ENCODE peak calls at places on chromosomes 2 and 18, in eight cellular contexts. O is HepG2, Z is fibroblast of the aortic adventitia, N is SJSA1, Q is smooth muscle cell of the brain vasculature, M is A172, E is colonic mucosa, T is cardiac muscle cell. C is an unnamed sample.

GRCh38 chr2:223601932-223602676 is at the start of gene SCG2:
- DNase-seq in Z (peak), E (peak), O (peak), Q (peak), T (peak), M (peak), N (peak), C (peak)

GRCh38 chr18:63198098-63198760 is 121.3 kb downstream of the BCL2 start:
- DNase-seq in Q (no peak), O (no peak), E (no peak), N (no peak), T (no peak), M (no peak), Z (no peak), C (no peak)

GRCh38 chr2:59932341-59932740 is 621.1 kb downstream of the BCL11A start:
- DNase-seq in T (no peak), M (no peak), O (no peak), E (no peak), Z (no peak), N (no peak), Q (no peak), C (peak)

GRCh38 chr2:69253893-69254292 is 133.1 kb downstream of the GFPT1 start:
- DNase-seq in E (no peak), Z (peak), N (peak), O (no peak), M (peak), T (no peak), Q (peak), C (peak)

GRCh38 chr2:38201784-38202183 is 125.8 kb upstream of the CYP1B1 start:
- DNase-seq in T (no peak), O (no peak), N (no peak), E (no peak), M (peak), Z (peak), Q (no peak), C (peak)

GRCh38 chr2:186862869-186863709 is 14.1 kb upstream of the ZSWIM2 start:
- DNase-seq in Z (peak), T (peak), Q (no peak), N (no peak), E (no peak), O (peak), M (peak), C (peak)

GRCh38 chr2:234403074-234403473 is 93.8 kb downstream of the ARL4C start:
- DNase-seq in N (no peak), O (no peak), T (no peak), Z (peak), E (no peak), Q (no peak), M (peak), C (no peak)

GRCh38 chr2:145047554-145047953 is 527.6 kb upstream of the ZEB2 start:
- DNase-seq in Q (no peak), E (no peak), Z (no peak), T (no peak), O (no peak), M (no peak), N (no peak), C (no peak)

GRCh38 chr18:27735117-27735516 is 441.8 kb downstream of the CDH2 start:
- DNase-seq in Q (no peak), O (no peak), E (no peak), M (no peak), Z (no peak), T (no peak), N (no peak), C (no peak)

GRCh38 chr2:231900486-231900942 is 25.7 kb downstream of the NPPC start:
- DNase-seq in N (peak), Q (peak), M (peak), O (peak), Z (peak), E (peak), T (peak), C (peak)

GRCh38 chr18:57550510-57550909 is 36.0 kb downstream of the FECH start:
- DNase-seq in E (no peak), Q (no peak), N (no peak), O (no peak), T (no peak), Z (no peak), M (no peak), C (no peak)

GRCh38 chr18:23982154-23983071 is 32.1 kb upstream of the TTC39C start:
- DNase-seq in E (peak), M (peak), T (no peak), O (no peak), Q (peak), Z (peak), N (peak), C (no peak)

GRCh38 chr18:3877678-3878077 is 427.7 kb downstream of the TGIF1 start:
- DNase-seq in N (no peak), Z (peak), Q (no peak), M (no peak), T (no peak), O (no peak), E (no peak), C (peak)

GRCh38 chr2:99840831-99841230 is 301.6 kb downstream of the AFF3 start:
- DNase-seq in O (no peak), E (no peak), N (no peak), Z (no peak), Q (no peak), M (no peak), T (no peak), C (no peak)

GRCh38 chr18:48660346-48661228 is 121.8 kb downstream of the CTIF start:
- DNase-seq in O (no peak), Q (no peak), M (peak), Z (no peak), T (no peak), N (no peak), E (no peak), C (no peak)

GRCh38 chr2:1907849-1908533 is 163.7 kb upstream of the PXDN start:
- DNase-seq in O (no peak), N (no peak), Z (no peak), M (no peak), T (no peak), E (no peak), Q (no peak), C (no peak)

GRCh38 chr2:121579326-121579725 is 48.6 kb downstream of the RNU4ATAC start:
- DNase-seq in N (peak), T (no peak), E (no peak), Z (no peak), O (no peak), M (no peak), Q (no peak), C (no peak)